ENCODE peak calls at places on chromosomes 16 and 17, in ten cellular contexts. B, O, Y, Q, F, U, G, N, E and J are unnamed samples.

GRCh38 chr16:80337786-80338185 is 203.0 kb upstream of the DYNLRB2 start:
- DNase-seq in Y (no peak), U (no peak), B (no peak), F (no peak), G (no peak), E (no peak), N (no peak), O (no peak), Q (no peak), J (no peak)

GRCh38 chr17:66301864-66302741 is at the start of gene PRKCA:
- DNase-seq in U (no peak), E (peak), Q (peak), B (peak), N (peak), Y (peak), F (peak), O (no peak), G (peak), J (peak)

GRCh38 chr17:59634632-59635561 is 15.2 kb downstream of the CLTC start:
- DNase-seq in F (no peak), E (peak), O (no peak), N (no peak), G (no peak), Q (peak), U (no peak), Y (no peak), B (no peak), J (no peak)

GRCh38 chr17:14760719-14761425 is 460.0 kb downstream of the HS3ST3B1 start:
- DNase-seq in E (no peak), Q (no peak), N (no peak), G (no peak), U (no peak), F (no peak), O (peak), Y (no peak), B (no peak), J (no peak)

GRCh38 chr17:20916383-20916782 is 126.4 kb downstream of the USP22 start:
- DNase-seq in O (no peak), B (no peak), N (no peak), E (no peak), Y (no peak), U (no peak), G (no peak), Q (no peak), F (no peak), J (peak)

GRCh38 chr17:76122411-76123126 is 18.5 kb downstream of the FOXJ1 start:
- DNase-seq in Y (no peak), E (no peak), O (no peak), N (no peak), B (no peak), U (no peak), F (no peak), G (no peak), Q (no peak), J (no peak)

GRCh38 chr16:58265480-58266052 is 29.3 kb downstream of the PRSS54 start:
- DNase-seq in N (no peak), G (no peak), U (no peak), E (no peak), Y (no peak), Q (no peak), O (no peak), B (no peak), F (no peak), J (no peak)

GRCh38 chr17:2406903-2407790 is 6.3 kb upstream of the MNT start:
- DNase-seq in E (peak), N (no peak), O (peak), F (peak), G (no peak), Y (peak), B (no peak), Q (peak), U (no peak), J (peak)

GRCh38 chr16:30041841-30042240 is 10.8 kb upstream of the TLCD3B start:
- DNase-seq in U (no peak), F (no peak), Q (peak), B (no peak), G (no peak), Y (no peak), N (no peak), O (no peak), E (peak), J (no peak)

GRCh38 chr17:3894188-3894587 is 1.3 kb upstream of the CAMKK1 start:
- DNase-seq in U (no peak), G (no peak), E (no peak), O (no peak), F (no peak), B (no peak), Q (no peak), Y (no peak), N (no peak), J (no peak)

GRCh38 chr17:6642592-6642991 is 1.7 kb downstream of the TXNDC17 start:
- DNase-seq in O (no peak), G (no peak), F (no peak), N (no peak), Q (no peak), E (no peak), Y (no peak), B (no peak), U (no peak), J (peak)

GRCh38 chr17:1774390-1775176 is 12.7 kb downstream of the SERPINF1 start:
- DNase-seq in B (no peak), G (no peak), Q (no peak), U (no peak), N (no peak), Y (no peak), E (no peak), F (no peak), O (no peak), J (no peak)

GRCh38 chr16:24499193-24499814 is 40.1 kb upstream of the RBBP6 start:
- DNase-seq in O (no peak), Q (peak), G (no peak), B (peak), U (no peak), N (peak), E (peak), F (peak), Y (no peak), J (no peak)

GRCh38 chr16:1959269-1960039 is at the start of gene NDUFB10:
- DNase-seq in O (no peak), U (peak), N (peak), E (peak), Q (peak), F (peak), B (peak), G (peak), Y (peak), J (no peak)

GRCh38 chr16:50123417-50123816 is 29.7 kb upstream of the TENT4B start:
- DNase-seq in G (no peak), E (no peak), Q (no peak), N (no peak), B (no peak), F (no peak), O (no peak), U (no peak), Y (no peak), J (no peak)

GRCh38 chr17:15268465-15268864 is 3.3 kb upstream of the PMP22 start:
- DNase-seq in N (no peak), O (no peak), Q (no peak), U (no peak), Y (no peak), B (no peak), G (no peak), E (no peak), F (no peak), J (no peak)

GRCh38 chr16:87461466-87461975 is 31.3 kb downstream of the ZCCHC14 start:
- DNase-seq in F (no peak), G (no peak), U (no peak), Y (peak), E (no peak), Q (peak), O (peak), B (peak), N (peak), J (peak)

GRCh38 chr17:46931596-46931995 is 8.6 kb downstream of the GOSR2 start:
- DNase-seq in N (no peak), O (no peak), B (no peak), Q (no peak), U (no peak), G (no peak), Y (no peak), F (no peak), E (no peak), J (no peak)

GRCh38 chr17:38453951-38454421 is 25.7 kb downstream of the ARHGAP23 start:
- DNase-seq in O (no peak), G (no peak), B (peak), Q (peak), U (no peak), Y (no peak), E (peak), N (peak), F (no peak), J (no peak)

GRCh38 chr17:80516533-80516932 is 28.1 kb upstream of the RPTOR start:
- DNase-seq in E (no peak), N (no peak), Q (no peak), F (no peak), G (no peak), U (no peak), O (no peak), B (no peak), Y (no peak), J (no peak)

GRCh38 chr16:83158320-83158957 is 531.7 kb downstream of the CDH13 start:
- DNase-seq in Y (no peak), O (no peak), N (no peak), F (no peak), E (no peak), Q (no peak), B (no peak), U (no peak), G (no peak), J (no peak)

GRCh38 chr17:82933006-82933310 is 93.1 kb upstream of the ZNF750 start:
- DNase-seq in Q (no peak), O (no peak), E (no peak), F (no peak), N (no peak), U (no peak), Y (peak), B (peak), G (no peak), J (no peak)

GRCh38 chr17:77875051-77875780 is 83.3 kb upstream of the TNRC6C start:
- DNase-seq in F (no peak), B (no peak), U (peak), Q (no peak), O (no peak), E (peak), N (no peak), G (no peak), Y (no peak), J (no peak)

GRCh38 chr16:27735031-27735430 is 185.1 kb downstream of the KATNIP start:
- DNase-seq in G (no peak), O (no peak), F (no peak), Y (no peak), Q (no peak), U (no peak), N (no peak), B (no peak), E (no peak), J (no peak)

GRCh38 chr17:10226930-10227695 is 28.7 kb upstream of the GAS7 start:
- DNase-seq in Y (no peak), Q (peak), G (peak), F (peak), E (no peak), U (no peak), N (peak), B (peak), O (no peak), J (no peak)

GRCh38 chr16:52545157-52545543 is 1.8 kb downstream of the TOX3 start:
- DNase-seq in F (no peak), E (no peak), Y (no peak), O (no peak), G (no peak), N (peak), Q (no peak), U (no peak), B (no peak), J (no peak)

GRCh38 chr17:48058393-48059124 is 10.4 kb downstream of the NFE2L1 start:
- DNase-seq in O (no peak), B (no peak), E (no peak), U (no peak), N (no peak), G (no peak), Y (no peak), Q (no peak), F (no peak), J (no peak)

GRCh38 chr17:75764711-75765421 is at the start of gene GALK1:
- DNase-seq in F (peak), E (peak), B (peak), G (peak), U (no peak), O (no peak), N (peak), Q (peak), Y (peak), J (no peak)

GRCh38 chr17:76674600-76674999 is 31.0 kb upstream of the ST6GALNAC1 start:
- DNase-seq in E (no peak), B (no peak), Y (no peak), F (no peak), Q (no peak), G (no peak), N (no peak), U (no peak), O (no peak), J (no peak)

GRCh38 chr16:4976079-4976478 is 17.9 kb downstream of the SEC14L5 start:
- DNase-seq in Y (no peak), F (no peak), N (no peak), U (no peak), O (no peak), G (no peak), E (no peak), Q (no peak), B (no peak), J (no peak)

GRCh38 chr17:12028611-12029010 is 7.9 kb downstream of the MAP2K4 start:
- DNase-seq in G (no peak), O (no peak), Q (no peak), Y (no peak), F (no peak), N (no peak), B (no peak), U (no peak), E (no peak), J (no peak)

GRCh38 chr16:57186630-57187507 is 740 bp downstream of the RSPRY1 start:
- DNase-seq in U (no peak), Y (peak), G (no peak), B (no peak), E (peak), F (peak), N (peak), Q (peak), O (no peak), J (no peak)

GRCh38 chr16:67774457-67774853 is 31.9 kb downstream of the RANBP10 start:
- DNase-seq in E (no peak), O (no peak), G (no peak), B (no peak), F (no peak), Y (no peak), U (no peak), N (no peak), Q (no peak), J (no peak)

GRCh38 chr16:84928679-84929420 is 82.5 kb downstream of the ZDHHC7 start:
- DNase-seq in O (no peak), F (no peak), E (no peak), U (no peak), Q (peak), G (no peak), Y (peak), N (no peak), B (no peak), J (no peak)

GRCh38 chr17:80773243-80773991 is 218.2 kb upstream of the CHMP6 start:
- DNase-seq in F (no peak), B (peak), E (no peak), N (peak), O (no peak), Y (peak), G (no peak), Q (no peak), U (no peak), J (no peak)

GRCh38 chr16:28587386-28587785 is 9.5 kb downstream of the SULT1A2 start:
- DNase-seq in N (no peak), O (no peak), Y (no peak), Q (peak), F (no peak), U (no peak), B (no peak), G (no peak), E (peak), J (no peak)

GRCh38 chr16:57759541-57760356 is 24.2 kb downstream of the KATNB1 start:
- DNase-seq in Q (no peak), B (peak), G (no peak), Y (no peak), N (no peak), E (no peak), U (no peak), F (no peak), O (no peak), J (no peak)

GRCh38 chr17:38550661-38551060 is 55.1 kb downstream of the SRCIN1 start:
- DNase-seq in O (no peak), Y (no peak), G (no peak), N (no peak), U (no peak), B (peak), E (peak), Q (peak), F (no peak), J (peak)